ENCODE peak calls at places on chromosomes 11 and 22, in ten cellular contexts. M is RWPE1; W is HuH-7.5; N is activated effector memory CD4-positive, alpha-beta T cell treated with Interleukin-2 at 50 U/mL for 16 hours; P is NCI-H1092; K is adrenal gland; H is C1 segment of cervical spinal cord; G is thyroid gland; B is endothelial cell; V is A172. E is an unnamed sample.

GRCh38 chr11:128172046-128172878 is 415.1 kb downstream of the ETS1 start:
- DNase-seq in N (peak), H (no peak), G (peak), M (peak), K (peak), V (peak), W (peak), B (peak), P (peak), E (peak)

GRCh38 chr11:71928739-71929443 is at the start of gene RNF121:
- DNase-seq in N (peak), W (peak), P (peak), V (peak), M (peak), B (peak), H (peak), G (peak), K (peak), E (peak)

GRCh38 chr22:24758164-24758799 is 16.2 kb downstream of the PIWIL3 start:
- DNase-seq in H (no peak), G (peak), P (peak), N (peak), M (peak), V (no peak), K (peak), W (peak), B (peak), E (peak)

GRCh38 chr11:102345923-102346322 is 1.1 kb upstream of the BIRC2 start:
- DNase-seq in H (no peak), V (peak), M (peak), K (no peak), P (no peak), B (peak), G (no peak), N (no peak), W (no peak), E (no peak)

GRCh38 chr11:122362381-122362780 is 246.4 kb upstream of the BLID start:
- DNase-seq in V (no peak), K (no peak), B (no peak), P (no peak), H (no peak), N (no peak), G (no peak), W (no peak), M (no peak), E (no peak)

GRCh38 chr11:95512682-95513081 is 276.9 kb downstream of the FAM76B start:
- DNase-seq in M (peak), B (peak), W (no peak), N (no peak), V (no peak), P (no peak), G (peak), H (no peak), K (peak), E (peak)

GRCh38 chr11:104761511-104761910 is 136.7 kb downstream of the CASP12 start:
- DNase-seq in V (no peak), P (no peak), M (no peak), H (no peak), K (no peak), W (no peak), G (no peak), N (no peak), B (no peak), E (no peak)

GRCh38 chr11:72595292-72595684 is 78.9 kb downstream of the PDE2A start:
- DNase-seq in H (no peak), V (no peak), G (no peak), M (no peak), K (no peak), N (no peak), W (no peak), P (no peak), B (no peak), E (no peak)

GRCh38 chr11:69774354-69775162 is 583 bp downstream of the FGF4 start:
- DNase-seq in P (no peak), W (no peak), K (no peak), M (no peak), H (no peak), G (no peak), N (no peak), B (no peak), V (no peak), E (no peak)

GRCh38 chr11:9633674-9634073 is 30.2 kb upstream of the SWAP70 start:
- DNase-seq in P (no peak), G (no peak), B (no peak), W (no peak), M (no peak), V (no peak), H (no peak), K (no peak), N (no peak), E (no peak)

GRCh38 chr22:46798366-46799057 is 36.1 kb downstream of the TBC1D22A start:
- DNase-seq in H (peak), K (peak), W (peak), G (peak), M (peak), B (peak), N (peak), V (peak), P (no peak), E (peak)

GRCh38 chr11:129289350-129290040 is 86.2 kb upstream of the BARX2 start:
- DNase-seq in V (no peak), K (no peak), B (no peak), M (no peak), P (no peak), H (no peak), N (no peak), W (no peak), G (no peak), E (no peak)

GRCh38 chr11:1930448-1930802 is 10.9 kb downstream of the TNNT3 start:
- DNase-seq in H (no peak), G (no peak), K (no peak), P (no peak), N (no peak), W (no peak), B (no peak), V (no peak), M (no peak), E (no peak)

GRCh38 chr11:46669606-46670243 is 30.7 kb downstream of the ARHGAP1 start:
- DNase-seq in V (no peak), H (no peak), B (no peak), N (no peak), P (no peak), W (no peak), G (no peak), K (no peak), M (no peak), E (peak)

GRCh38 chr11:126129681-126130671 is 67.3 kb upstream of the CDON start:
- DNase-seq in K (no peak), B (no peak), M (no peak), P (peak), N (no peak), V (no peak), H (no peak), W (no peak), G (peak), E (no peak)

GRCh38 chr22:39985383-39986045 is 9.2 kb upstream of the FAM83F start:
- DNase-seq in B (no peak), W (no peak), M (no peak), V (no peak), P (no peak), K (no peak), G (peak), N (no peak), H (no peak), E (no peak)

GRCh38 chr11:62830904-62831519 is 839 bp downstream of the STX5 start:
- DNase-seq in G (no peak), N (no peak), P (peak), M (no peak), B (no peak), H (no peak), V (no peak), K (no peak), W (no peak), E (no peak)

GRCh38 chr11:112509300-112509699 is 248.6 kb upstream of the PLET1 start:
- DNase-seq in B (no peak), V (no peak), W (no peak), G (no peak), N (no peak), M (no peak), H (no peak), K (no peak), P (no peak), E (no peak)

GRCh38 chr11:14059491-14059890 is 97.0 kb downstream of the SPON1 start:
- DNase-seq in K (no peak), V (no peak), H (no peak), B (peak), N (no peak), G (no peak), P (no peak), W (no peak), M (no peak), E (no peak)

GRCh38 chr11:3157381-3158130 is 7.6 kb downstream of the OSBPL5 start:
- DNase-seq in V (peak), K (no peak), W (no peak), M (no peak), H (no peak), P (no peak), G (no peak), B (no peak), N (no peak), E (peak)

GRCh38 chr22:30439226-30439625 is 13.7 kb downstream of the MTFP1 start:
- DNase-seq in G (no peak), K (no peak), N (no peak), W (no peak), B (no peak), V (no peak), M (no peak), P (no peak), H (no peak), E (no peak)

GRCh38 chr22:19799322-19800190 is 39.0 kb downstream of the TBX1 start:
- DNase-seq in V (peak), W (no peak), M (no peak), N (no peak), G (no peak), H (no peak), P (no peak), K (no peak), B (no peak), E (peak)